ENCODE peak calls at places on chromosomes 13 and 19, in eight cellular contexts. F is BE2C, A is fibroblast of pulmonary artery, N is AG09319, B is nephron progenitor cell, X is endodermal cell, K is choroid plexus epithelial cell, Q is tibial artery. S is an unnamed sample.

GRCh38 chr19:13619203-13619632 is 112.9 kb upstream of the CACNA1A start:
- DNase-seq in B (no peak), X (no peak), F (no peak), K (no peak), Q (no peak), N (no peak), A (no peak), S (no peak)

GRCh38 chr19:11138659-11139526 is 16.7 kb downstream of the SPC24 start:
- DNase-seq in F (peak; percentile 90), K (peak; percentile 77), X (peak; percentile 88), Q (peak; percentile 84), B (peak; percentile 49), A (peak; percentile 79), N (no peak), S (peak; percentile 75)

GRCh38 chr19:40416918-40417713 is 3.9 kb upstream of the PRX start:
- DNase-seq in N (no peak), Q (peak; percentile 62), X (peak; percentile 53), F (no peak), K (peak; percentile 12), B (no peak), A (peak; percentile 20), S (no peak)

GRCh38 chr13:24997367-24997967 is 98.5 kb upstream of the PABPC3 start:
- DNase-seq in F (peak; percentile 29), K (peak; percentile 58), N (no peak), Q (no peak), A (peak; percentile 51), X (no peak), B (peak; percentile 33), S (no peak)

GRCh38 chr19:362683-363082 is 18.1 kb upstream of the MIER2 start:
- DNase-seq in A (no peak), Q (no peak), F (no peak), K (no peak), N (no peak), B (no peak), X (peak; percentile 31), S (no peak)

GRCh38 chr13:103531278-103531677 is 465.1 kb upstream of the SLC10A2 start:
- DNase-seq in A (no peak), Q (no peak), K (peak; percentile 34), X (no peak), B (no peak), N (no peak), F (no peak), S (no peak)

GRCh38 chr13:43908156-43909126 is 28.7 kb downstream of the LACC1 start:
- DNase-seq in Q (no peak), K (peak; percentile 90), F (no peak), B (no peak), A (peak; percentile 74), N (no peak), X (no peak), S (no peak)

GRCh38 chr13:48437381-48437780 is 24.5 kb upstream of the LPAR6 start:
- DNase-seq in Q (peak; percentile 78), F (peak; percentile 39), B (no peak), N (no peak), K (peak; percentile 88), A (peak; percentile 88), X (no peak), S (no peak)

GRCh38 chr13:22049384-22049783 is 378.5 kb downstream of the FGF9 start:
- DNase-seq in B (no peak), A (no peak), F (no peak), N (no peak), X (no peak), K (no peak), Q (no peak), S (no peak)

GRCh38 chr19:55563261-55563690 is 17.4 kb downstream of the ZNF579 start:
- DNase-seq in F (no peak), K (peak; percentile 13), B (no peak), A (peak; percentile 33), N (no peak), Q (no peak), X (no peak), S (no peak)

GRCh38 chr19:19562665-19563347 is 24.7 kb downstream of the CILP2 start:
- DNase-seq in F (no peak), A (no peak), X (peak; percentile 69), Q (no peak), B (no peak), K (no peak), N (no peak), S (no peak)

GRCh38 chr13:100523994-100524393 is 64.6 kb downstream of the GGACT start:
- DNase-seq in B (no peak), A (no peak), X (peak; percentile 42), F (no peak), N (no peak), Q (no peak), K (no peak), S (no peak)

GRCh38 chr13:99103536-99103935 is 97.1 kb upstream of the UBAC2 start:
- DNase-seq in B (no peak), K (peak; percentile 53), F (no peak), N (no peak), X (peak; percentile 70), Q (no peak), A (no peak), S (peak; percentile 24)

GRCh38 chr19:47111081-47111589 is 2.4 kb downstream of the ZC3H4 start:
- DNase-seq in X (peak; percentile 39), Q (no peak), F (peak; percentile 40), K (peak; percentile 19), B (peak; percentile 33), N (no peak), A (no peak), S (peak; percentile 33)

GRCh38 chr13:91153372-91153771 is 194.1 kb upstream of the MIR17HG start:
- DNase-seq in Q (no peak), F (no peak), A (no peak), X (no peak), N (no peak), K (no peak), B (no peak), S (no peak)

GRCh38 chr13:60514891-60515290 is 117.9 kb downstream of the TDRD3 start:
- DNase-seq in N (no peak), X (no peak), Q (no peak), K (no peak), B (no peak), A (no peak), F (no peak), S (no peak)

GRCh38 chr13:21694831-21695230 is 24.0 kb downstream of the FGF9 start:
- DNase-seq in F (no peak), A (no peak), B (no peak), X (no peak), Q (no peak), K (no peak), N (no peak), S (no peak)

GRCh38 chr13:99619207-99619606 is 117.9 kb downstream of the TM9SF2 start:
- DNase-seq in K (no peak), F (no peak), X (no peak), N (no peak), B (no peak), A (no peak), Q (no peak), S (no peak)

GRCh38 chr19:20103091-20103501 is 25.3 kb downstream of the ZNF90 start:
- DNase-seq in B (no peak), N (no peak), Q (no peak), K (no peak), X (peak; percentile 55), A (no peak), F (no peak), S (no peak)

GRCh38 chr13:53743906-53744305 is 715.3 kb downstream of the OLFM4 start:
- DNase-seq in X (peak; percentile 61), F (no peak), Q (no peak), B (no peak), K (no peak), A (no peak), N (no peak), S (no peak)

GRCh38 chr19:5541456-5541855 is 26.3 kb downstream of the TINCR start:
- DNase-seq in Q (no peak), A (no peak), X (no peak), B (no peak), F (no peak), K (no peak), N (no peak), S (no peak)

GRCh38 chr13:27789495-27790303 is 2.6 kb upstream of the GSX1 start:
- DNase-seq in N (no peak), F (no peak), A (no peak), X (peak; percentile 66), Q (no peak), K (no peak), B (peak; percentile 42), S (peak; percentile 39)

GRCh38 chr19:45913874-45914830 is at the start of gene NANOS2:
- DNase-seq in A (peak; percentile 33), N (no peak), Q (no peak), F (peak; percentile 68), K (no peak), X (peak; percentile 95), B (peak; percentile 51), S (peak; percentile 66)

GRCh38 chr19:41708481-41708880 is at the start of gene CEACAM5:
- DNase-seq in N (no peak), K (no peak), A (no peak), B (no peak), Q (no peak), F (no peak), X (no peak), S (no peak)

GRCh38 chr19:41705393-41706174 is 2.8 kb upstream of the CEACAM5 start:
- DNase-seq in Q (no peak), B (peak; percentile 48), X (peak; percentile 91), N (no peak), K (peak; percentile 17), A (peak; percentile 17), F (no peak), S (no peak)

GRCh38 chr19:41707502-41707812 is 969 bp upstream of the CEACAM5 start:
- DNase-seq in X (peak; percentile 51), N (no peak), A (no peak), K (no peak), F (no peak), B (no peak), Q (no peak), S (no peak)

GRCh38 chr19:41707871-41708371 is 505 bp upstream of the CEACAM5 start:
- DNase-seq in F (no peak), B (no peak), A (no peak), K (no peak), Q (no peak), N (no peak), X (peak; percentile 13), S (no peak)

GRCh38 chr19:41706741-41707501 is 1.5 kb upstream of the CEACAM5 start:
- DNase-seq in F (peak; percentile 66), N (no peak), A (peak; percentile 9), K (peak; percentile 39), B (no peak), X (peak; percentile 95), Q (no peak), S (peak; percentile 80)
- TF ChIP-seq CTCF in F (peak; percentile 85), N (peak; percentile 46), A (peak; percentile 47), K (peak; percentile 66), B (no peak), X (peak; percentile 87), Q (no peak), S (peak; percentile 86)

GRCh38 chr19:50639121-50640112 is at the start of gene SYT3:
- DNase-seq in A (peak; percentile 53), F (peak; percentile 79), N (no peak), B (peak; percentile 79), Q (no peak), X (peak; percentile 88), K (peak; percentile 46), S (peak; percentile 87)
- TF ChIP-seq CTCF in A (no peak), F (no peak), N (no peak), B (no peak), Q (no peak), X (no peak), K (no peak), S (no peak)

GRCh38 chr19:15810335-15810734 is 5.1 kb downstream of the OR10H1 start:
- DNase-seq in A (no peak), K (no peak), B (no peak), X (no peak), F (no peak), Q (no peak), N (no peak), S (no peak)
- TF ChIP-seq CTCF in A (no peak), K (no peak), B (no peak), X (no peak), F (peak; percentile 12), Q (peak; percentile 12), N (no peak), S (no peak)

GRCh38 chr13:40139896-40140520 is 484.5 kb downstream of the COG6 start:
- DNase-seq in F (no peak), A (peak; percentile 49), X (no peak), N (no peak), B (no peak), Q (no peak), K (no peak), S (no peak)
- TF ChIP-seq CTCF in F (no peak), A (no peak), X (no peak), N (no peak), B (no peak), Q (no peak), K (no peak), S (no peak)

S was measured in glutamatergic neuron.